ENCODE peak calls at places on chromosomes 1 and 21, in ten cellular contexts. Q is upper lobe of right lung, T is OCI-LY7, J is colonic mucosa, B is brain microvascular endothelial cell, N is ovary, H is lower lobe of right lung, E is left ventricle myocardium inferior, I is Peyer's patch, D is GM23248. S is an unnamed sample.
A peak's percentile ranks its signal among the peaks of the same experiment; 100 is the strongest.

GRCh38 chr1:101520302-101520701 is 283.5 kb downstream of the S1PR1 start:
- DNase-seq in Q (no peak), T (peak; percentile 42), J (peak; percentile 22), B (peak; percentile 26), N (no peak), H (no peak), E (no peak), I (no peak), D (peak; percentile 71), S (no peak)

GRCh38 chr1:12177999-12178441 is 11.2 kb downstream of the TNFRSF1B start:
- DNase-seq in Q (peak; percentile 82), T (no peak), J (peak; percentile 61), B (peak; percentile 85), N (peak; percentile 61), H (peak; percentile 84), E (peak; percentile 81), I (no peak), D (peak; percentile 92), S (peak; percentile 91)

GRCh38 chr1:185561629-185562028 is 172.6 kb upstream of the HMCN1 start:
- DNase-seq in Q (no peak), T (no peak), J (no peak), B (peak; percentile 49), N (no peak), H (no peak), E (no peak), I (no peak), D (no peak), S (no peak)

GRCh38 chr1:184028854-184029623 is 8.5 kb downstream of the COLGALT2 start:
- DNase-seq in Q (no peak), T (no peak), J (no peak), B (no peak), N (no peak), H (peak; percentile 53), E (peak; percentile 47), I (no peak), D (peak; percentile 17), S (no peak)

GRCh38 chr1:48214820-48215219 is 7.7 kb upstream of the SLC5A9 start:
- DNase-seq in Q (no peak), T (no peak), J (peak; percentile 29), B (no peak), N (no peak), H (no peak), E (no peak), I (no peak), D (no peak), S (no peak)

GRCh38 chr1:51768971-51769601 is 109.4 kb downstream of the NRDC start:
- DNase-seq in Q (no peak), T (peak; percentile 73), J (no peak), B (peak; percentile 51), N (peak; percentile 57), H (no peak), E (no peak), I (no peak), D (peak; percentile 82), S (no peak)

GRCh38 chr1:167762061-167762746 is 40.4 kb downstream of the MPZL1 start:
- DNase-seq in Q (no peak), T (no peak), J (no peak), B (no peak), N (no peak), H (no peak), E (no peak), I (no peak), D (no peak), S (no peak)

GRCh38 chr1:109624215-109625010 is 4.8 kb downstream of the AMPD2 start:
- DNase-seq in Q (no peak), T (peak; percentile 72), J (no peak), B (no peak), N (no peak), H (no peak), E (no peak), I (no peak), D (no peak), S (peak; percentile 57)

GRCh38 chr1:119622694-119623515 is 25.2 kb downstream of the ZNF697 start:
- DNase-seq in Q (no peak), T (no peak), J (no peak), B (no peak), N (no peak), H (no peak), E (no peak), I (no peak), D (no peak), S (no peak)

GRCh38 chr1:22380024-22380785 is 71.4 kb upstream of the ZBTB40 start:
- DNase-seq in Q (no peak), T (no peak), J (no peak), B (peak; percentile 31), N (no peak), H (no peak), E (no peak), I (no peak), D (peak; percentile 71), S (no peak)

GRCh38 chr1:42922687-42923366 is 35.8 kb downstream of the SLC2A1 start:
- DNase-seq in Q (no peak), T (peak; percentile 87), J (peak; percentile 69), B (peak; percentile 67), N (no peak), H (no peak), E (no peak), I (no peak), D (peak; percentile 84), S (no peak)

GRCh38 chr1:78619803-78620579 is at the start of gene IFI44L:
- DNase-seq in Q (no peak), T (no peak), J (peak; percentile 26), B (peak; percentile 67), N (peak; percentile 56), H (peak; percentile 42), E (peak; percentile 27), I (no peak), D (peak; percentile 80), S (no peak)

DNA sequence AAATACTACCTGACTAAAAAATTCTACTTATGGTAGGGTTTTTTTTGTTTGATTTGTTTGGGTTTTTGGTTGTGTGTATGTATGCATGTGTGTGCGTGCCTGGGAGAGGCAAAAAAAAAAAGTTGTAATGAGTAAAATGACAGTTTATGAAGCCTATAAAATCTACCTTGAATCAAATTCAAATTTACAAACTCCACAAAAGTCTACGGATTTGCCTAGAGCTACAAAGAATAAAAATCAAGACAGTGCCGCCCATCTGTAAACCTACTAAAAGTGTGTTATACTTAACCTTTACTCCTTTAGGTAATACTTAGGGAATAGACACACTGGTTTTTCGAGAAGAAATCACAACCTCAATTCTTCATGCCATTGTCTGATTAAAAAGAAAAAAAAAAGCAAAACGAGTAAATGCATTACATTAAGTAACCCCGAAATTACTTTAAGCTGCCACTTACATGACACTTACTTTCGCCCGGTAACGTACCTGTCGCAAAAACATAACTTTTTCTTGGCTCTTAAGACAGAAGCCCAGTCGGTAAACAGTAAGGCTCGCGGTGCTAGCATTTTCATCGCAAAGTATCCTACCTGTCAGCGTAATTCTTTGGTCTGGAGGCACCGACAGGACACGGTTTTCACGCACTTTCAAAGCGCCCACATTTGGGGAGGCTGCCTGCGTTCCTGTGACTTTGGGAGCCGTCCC is 999 bp downstream of the SYDE2 start:
- DNase-seq in Q (no peak), T (no peak), J (no peak), B (no peak), N (no peak), H (no peak), E (no peak), I (no peak), D (no peak), S (no peak)
- H3K4me3 ChIP-seq in Q (peak overlapping the region; percentile 84), T (peak overlapping the region; percentile 67), J (peak overlapping the region; percentile 81), B (peak overlapping the region; percentile 68), N (peak overlapping the region; percentile 98), H (peak overlapping the region; percentile 78), E (peak overlapping the region; percentile 86), I (peak overlapping the region; percentile 86), D (peak overlapping the region; percentile 84), S (peak overlapping the region; percentile 62)

DNA sequence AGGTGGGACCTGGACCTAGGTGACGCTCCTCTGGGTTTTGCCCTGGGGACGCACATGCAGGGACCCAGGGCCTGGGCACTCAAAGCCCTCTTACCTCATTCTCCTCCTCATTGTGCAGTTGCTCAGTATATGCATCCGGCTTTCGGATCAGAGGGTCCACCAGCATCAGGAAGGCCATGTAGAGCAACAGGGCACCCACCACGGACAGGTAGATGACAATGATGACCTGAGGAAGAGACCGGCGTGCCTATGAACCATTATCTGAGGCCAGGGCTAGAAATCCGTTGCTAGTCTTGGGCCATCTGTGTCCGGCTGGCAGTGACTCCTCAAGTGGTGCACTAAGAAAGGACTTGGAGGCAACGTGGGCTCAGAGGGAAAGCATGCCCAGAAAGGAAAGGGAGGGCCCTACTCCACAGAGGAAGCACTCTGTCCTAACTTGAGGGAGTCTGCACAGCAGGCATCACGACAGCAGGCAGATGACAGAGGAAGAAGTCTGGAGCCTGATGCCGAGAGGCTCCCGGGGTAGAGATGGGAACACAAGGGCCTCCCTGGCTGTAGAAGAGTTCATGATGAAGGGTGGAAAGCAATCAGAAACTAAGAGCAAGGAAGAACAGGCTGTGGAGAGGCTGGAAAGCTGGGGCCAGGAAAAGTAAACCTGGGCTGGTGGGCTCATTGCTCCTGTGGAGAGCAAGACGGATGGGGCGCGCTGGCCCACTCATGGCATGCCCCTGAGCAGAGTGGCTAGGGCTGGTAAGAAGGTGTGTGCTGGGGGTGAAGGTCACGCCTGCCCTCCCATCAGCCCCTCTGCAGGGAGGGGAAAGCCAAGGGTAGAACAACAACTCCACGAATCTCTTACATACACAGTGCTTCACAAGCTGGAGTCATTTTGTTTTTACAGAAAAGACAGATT is 10.3 kb downstream of the TMEM9 start:
- DNase-seq in Q (peak; percentile 52), T (no peak), J (no peak), B (no peak), N (no peak), H (no peak), E (no peak), I (no peak), D (no peak), S (no peak)
- H3K36me3 ChIP-seq in Q (peaks cover 71% of the 10 kb centered on the region), T (peaks cover 37% of the 10 kb centered on the region), J (no peaks in the 10 kb centered on the region), B (peaks cover 50% of the 10 kb centered on the region), N (no peaks in the 10 kb centered on the region), H (peaks cover 92% of the 10 kb centered on the region), E (peaks cover 78% of the 10 kb centered on the region), I (no peaks in the 10 kb centered on the region), D (peaks cover 5% of the 10 kb centered on the region), S (peaks cover 60% of the 10 kb centered on the region)

DNA sequence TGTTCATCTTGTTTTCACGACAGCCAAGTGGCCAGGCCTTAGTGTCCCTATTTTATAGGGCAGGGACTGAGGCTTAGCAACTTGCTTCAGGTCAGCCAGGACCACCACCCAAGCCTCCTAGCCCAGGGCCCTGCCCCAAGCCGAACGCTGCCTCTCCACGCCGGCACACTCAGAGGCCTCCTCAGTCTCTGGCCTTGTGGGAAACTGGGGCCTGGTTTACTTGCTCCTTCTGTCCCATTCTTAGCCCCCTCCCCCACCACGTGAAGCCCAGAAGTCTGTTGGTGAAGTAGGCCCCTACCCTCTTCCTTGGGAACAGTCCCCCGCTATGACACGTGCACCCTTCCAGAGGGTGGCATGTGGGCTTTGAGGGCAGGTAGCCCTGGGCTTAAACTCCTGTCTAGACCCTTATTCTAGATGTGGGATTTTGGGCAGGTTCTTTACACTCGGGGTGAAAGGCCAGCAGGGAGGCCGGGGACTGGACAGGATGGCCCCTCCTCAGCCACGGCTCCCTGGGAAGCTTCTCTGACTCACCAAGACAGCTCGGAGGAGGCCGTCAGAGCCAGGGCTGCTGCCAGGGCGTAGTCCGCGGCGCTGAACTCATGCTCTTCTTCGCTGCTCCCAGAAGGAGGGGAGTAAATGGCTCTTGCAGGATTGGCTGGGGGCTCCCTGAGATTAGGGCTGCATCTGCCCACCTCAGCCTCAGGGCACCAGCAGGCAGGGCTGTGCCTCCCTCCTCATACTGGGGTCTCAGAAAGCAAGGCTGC is 4.3 kb downstream of the MYOM3 start:
- DNase-seq in Q (no peak), T (no peak), J (peak; percentile 52), B (peak; percentile 71), N (no peak), H (peak; percentile 36), E (no peak), I (peak; percentile 85), D (peak; percentile 96), S (no peak)
- H3K4me3 ChIP-seq in Q (no peak overlapping the region), T (no peak overlapping the region), J (no peak overlapping the region), B (no peak overlapping the region), N (no peak overlapping the region), H (no peak overlapping the region), E (peak overlapping the region; percentile 72), I (peak overlapping the region; percentile 35), D (no peak overlapping the region), S (no peak overlapping the region)

GRCh38 chr21:39392981-39393380 is 44.1 kb upstream of the HMGN1 start:
- DNase-seq in Q (no peak), T (no peak), J (no peak), B (no peak), N (no peak), H (no peak), E (no peak), I (no peak), D (no peak), S (no peak)
- H3K36me3 ChIP-seq in Q (peaks cover 65% of the 10 kb centered on the region), T (peaks cover 60% of the 10 kb centered on the region), J (peaks cover 8% of the 10 kb centered on the region), B (peaks cover 23% of the 10 kb centered on the region), N (no peaks in the 10 kb centered on the region), H (peaks cover 60% of the 10 kb centered on the region), E (peaks cover 64% of the 10 kb centered on the region), I (no peaks in the 10 kb centered on the region), D (peaks cover 30% of the 10 kb centered on the region), S (peaks cover 48% of the 10 kb centered on the region)